ENCODE peak calls at places on chromosomes 16 and 17, in four cellular contexts. E is COLO829, N is astrocyte of the spinal cord, A is Daoy. P is an unnamed sample.

GRCh38 chr17:76480676-76481075 is 13.3 kb downstream of the AANAT start:
- DNase-seq in E (peak), N (no peak), A (no peak), P (peak)

GRCh38 chr17:10041287-10041612 is 136.2 kb upstream of the RCVRN start:
- DNase-seq in E (no peak), N (no peak), A (no peak), P (no peak)

GRCh38 chr17:75898065-75898464 is 1.3 kb upstream of the TRIM65 start:
- DNase-seq in E (no peak), N (no peak), A (no peak), P (no peak)

GRCh38 chr16:27230562-27230991 is 27.3 kb downstream of the KDM8 start:
- DNase-seq in E (no peak), N (no peak), A (no peak), P (no peak)

GRCh38 chr17:19361326-19361725 is 1.2 kb downstream of the B9D1 start:
- DNase-seq in E (no peak), N (no peak), A (no peak), P (no peak)

GRCh38 chr17:82384730-82385429 is 13.3 kb downstream of the UTS2R start:
- DNase-seq in E (no peak), N (no peak), A (peak), P (no peak)

GRCh38 chr16:73735018-73735417 is 561.6 kb upstream of the PSMD7 start:
- DNase-seq in E (no peak), N (peak), A (peak), P (no peak)

GRCh38 chr16:1493746-1494094 is 560 bp downstream of the TELO2 start:
- DNase-seq in E (no peak), N (peak), A (no peak), P (no peak)

GRCh38 chr17:2051388-2052237 is 3.3 kb upstream of the HIC1 start:
- DNase-seq in E (no peak), N (no peak), A (no peak), P (no peak)

GRCh38 chr17:72381597-72382397 is 261.0 kb downstream of the SOX9 start:
- DNase-seq in E (no peak), N (no peak), A (peak), P (no peak)

GRCh38 chr17:34720760-34721159 is 141.4 kb downstream of the TMEM132E start:
- DNase-seq in E (no peak), N (no peak), A (peak), P (no peak)

GRCh38 chr17:82449136-82449882 is 1.2 kb downstream of the CYBC1 start:
- DNase-seq in E (no peak), N (no peak), A (no peak), P (no peak)

GRCh38 chr17:77892469-77893143 is 65.9 kb upstream of the TNRC6C start:
- DNase-seq in E (no peak), N (no peak), A (no peak), P (peak)

GRCh38 chr17:42512733-42513251 is 23.2 kb upstream of the NAGLU start:
- DNase-seq in E (no peak), N (no peak), A (no peak), P (no peak)

GRCh38 chr17:50129303-50129945 is 536 bp downstream of the SAMD14 start:
- DNase-seq in E (no peak), N (peak), A (peak), P (no peak)

P was measured in SK-MEL-5.